ENCODE peak calls at places on chromosome 5, in six cellular contexts. J is CD4-positive, alpha-beta T cell; U is left ventricle myocardium inferior; Z is activated CD8-positive, alpha-beta T cell treated with anti-CD3 and anti-CD28 coated beads for 36 hours; Y is lower lobe of right lung; Q is K562. F is an unnamed sample.

GRCh38 chr5:31280210-31280609 is 86.7 kb downstream of the CDH6 start:
- DNase-seq in J (no peak), U (no peak), Z (no peak), Y (no peak), Q (no peak), F (no peak)

GRCh38 chr5:141155540-141156374 is 5.9 kb downstream of the PCDHB6 start:
- DNase-seq in J (no peak), U (no peak), Z (no peak), Y (no peak), Q (no peak), F (no peak)

GRCh38 chr5:33611882-33612281 is 171.1 kb downstream of the TARS1 start:
- DNase-seq in J (no peak), U (no peak), Z (no peak), Y (no peak), Q (no peak), F (no peak)

GRCh38 chr5:177985430-177986040 is 10.5 kb downstream of the PROP1 start:
- DNase-seq in J (no peak), U (no peak), Z (no peak), Y (no peak), Q (no peak), F (no peak)

GRCh38 chr5:1776831-1777230 is 22.8 kb downstream of the MRPL36 start:
- DNase-seq in J (no peak), U (no peak), Z (no peak), Y (peak), Q (no peak), F (no peak)

GRCh38 chr5:79464695-79465332 is 49.1 kb downstream of the HOMER1 start:
- DNase-seq in J (no peak), U (no peak), Z (no peak), Y (no peak), Q (no peak), F (no peak)

GRCh38 chr5:76808142-76808691 is 10.6 kb upstream of the F2RL1 start:
- DNase-seq in J (no peak), U (no peak), Z (no peak), Y (no peak), Q (no peak), F (no peak)

GRCh38 chr5:54518146-54519082 is 855 bp downstream of the SNX18 start:
- DNase-seq in J (peak), U (peak), Z (peak), Y (peak), Q (peak), F (peak)

GRCh38 chr5:177366528-177367322 is 9.0 kb downstream of the RGS14 start:
- DNase-seq in J (no peak), U (peak), Z (no peak), Y (peak), Q (peak), F (peak)

GRCh38 chr5:168603776-168604175 is 24.6 kb upstream of the PANK3 start:
- DNase-seq in J (no peak), U (no peak), Z (no peak), Y (no peak), Q (no peak), F (no peak)

GRCh38 chr5:137630216-137630971 is 105.5 kb downstream of the KLHL3 start:
- DNase-seq in J (no peak), U (no peak), Z (no peak), Y (no peak), Q (no peak), F (no peak)

GRCh38 chr5:176175101-176175852 is 62.9 kb upstream of the SIMC1 start:
- DNase-seq in J (no peak), U (no peak), Z (no peak), Y (no peak), Q (no peak), F (no peak)

GRCh38 chr5:138611295-138612220 is 36.4 kb upstream of the HSPA9 start:
- DNase-seq in J (no peak), U (no peak), Z (peak), Y (no peak), Q (peak), F (peak)

GRCh38 chr5:38060354-38060753 is 198.0 kb upstream of the EGFLAM start:
- DNase-seq in J (no peak), U (no peak), Z (no peak), Y (no peak), Q (no peak), F (no peak)

GRCh38 chr5:94027145-94027544 is 285.7 kb upstream of the POU5F2 start:
- DNase-seq in J (no peak), U (no peak), Z (no peak), Y (no peak), Q (no peak), F (no peak)

GRCh38 chr5:94024101-94024500 is 282.7 kb upstream of the POU5F2 start:
- DNase-seq in J (no peak), U (no peak), Z (no peak), Y (no peak), Q (no peak), F (no peak)

GRCh38 chr5:94024625-94025024 is 283.2 kb upstream of the POU5F2 start:
- DNase-seq in J (no peak), U (no peak), Z (no peak), Y (no peak), Q (no peak), F (no peak)

GRCh38 chr5:94028001-94028400 is 286.6 kb upstream of the POU5F2 start:
- DNase-seq in J (no peak), U (no peak), Z (no peak), Y (no peak), Q (no peak), F (no peak)

GRCh38 chr5:94025788-94026473 is 284.5 kb upstream of the POU5F2 start:
- DNase-seq in J (no peak), U (no peak), Z (no peak), Y (no peak), Q (no peak), F (no peak)
- TF ChIP-seq CTCF in J (no peak), U (no peak), Z (no peak), Y (no peak), Q (no peak), F (no peak)

DNA sequence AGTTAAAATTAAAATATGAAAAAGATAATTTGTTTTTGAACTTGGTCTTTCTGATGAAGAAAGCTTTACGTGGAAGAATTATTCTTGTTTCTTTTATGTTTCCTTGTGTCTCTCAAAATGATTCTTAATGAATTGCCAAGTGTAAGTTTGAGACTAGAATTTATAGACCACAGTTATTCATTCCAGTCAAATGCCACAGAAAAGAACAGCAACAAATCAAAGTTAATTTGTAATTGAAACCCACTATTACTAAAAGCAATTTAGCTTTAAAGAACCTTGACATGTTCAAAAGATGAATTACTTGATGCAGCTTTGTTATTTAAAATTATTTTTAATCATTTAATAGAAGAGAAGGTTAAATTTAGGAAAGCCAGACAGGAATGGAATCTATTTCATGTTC is 1277.7 kb upstream of the NUDT12 start:
- DNase-seq in J (no peak), U (no peak), Z (no peak), Y (no peak), Q (no peak), F (no peak)
- TF ChIP-seq CTCF in J (no peak), U (no peak), Z (no peak), Y (no peak), Q (no peak), F (no peak)

DNA sequence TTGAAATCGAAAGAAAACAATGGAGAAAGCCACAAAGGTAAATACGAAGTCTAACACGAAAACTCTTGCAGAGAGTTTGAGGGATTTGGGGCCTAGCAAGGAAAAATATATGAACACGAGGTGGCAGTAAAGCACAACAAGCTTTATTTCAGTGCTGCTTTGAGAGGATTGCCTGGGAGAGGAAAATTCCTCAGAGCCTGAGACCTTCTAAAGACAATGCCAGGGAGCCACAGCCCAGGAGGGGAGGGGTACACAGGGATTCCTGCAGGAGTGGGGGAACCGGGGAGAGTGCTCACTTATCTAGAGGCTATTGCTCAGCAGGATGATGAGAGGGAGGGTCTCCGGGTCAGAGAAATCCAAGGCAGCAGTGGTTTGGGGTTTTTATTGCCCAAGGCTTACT is 134.9 kb upstream of the ADCY2 start:
- DNase-seq in J (no peak), U (no peak), Z (no peak), Y (no peak), Q (peak), F (no peak)
- TF ChIP-seq CTCF in J (no peak), U (peak), Z (peak), Y (peak), Q (peak), F (no peak)

DNA sequence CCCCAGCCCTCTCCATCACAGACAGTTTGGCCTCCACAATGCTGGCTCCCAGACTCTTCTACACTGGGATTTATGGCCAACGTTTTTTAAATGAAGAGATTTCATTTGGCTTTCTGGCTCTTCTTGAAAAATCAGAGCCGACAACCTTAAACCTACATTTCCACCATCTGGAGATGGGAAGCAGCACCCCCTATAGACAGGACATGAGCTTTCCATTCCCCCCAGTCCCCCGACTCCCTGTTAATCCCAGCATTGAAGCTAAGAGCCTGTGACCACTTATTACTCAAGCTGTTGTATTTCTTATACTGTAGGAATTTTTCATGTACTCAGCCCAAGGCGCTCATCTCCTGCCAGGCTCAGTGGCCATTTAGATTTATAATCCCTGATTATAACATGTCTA is 34.0 kb upstream of the AFAP1L1 start:
- DNase-seq in J (no peak), U (no peak), Z (no peak), Y (no peak), Q (peak), F (no peak)
- TF ChIP-seq CTCF in J (no peak), U (peak), Z (no peak), Y (no peak), Q (peak), F (no peak)